ENCODE peak calls at places on chromosomes 3 and 15, in eight cellular contexts. C is cardiac muscle cell; H is NCI-H2081; M is activated CD8-positive, alpha-beta memory T cell treated with anti-CD3 and anti-CD28 coated beads for 1 hour; E is amniotic stem cell; S is mucosa of descending colon; L is stomach; Q is activated T-cell treated with anti-CD3 and anti-CD28 coated beads for 1 hour. B is an unnamed sample.

GRCh38 chr3:127616836-127617605 is 12.0 kb upstream of the PODXL2 start:
- DNase-seq in C (no peak), H (no peak), M (no peak), E (no peak), S (no peak), L (no peak), Q (no peak), B (no peak)

GRCh38 chr3:27658741-27659140 is 63.4 kb downstream of the EOMES start:
- DNase-seq in C (no peak), H (no peak), M (no peak), E (no peak), S (no peak), L (no peak), Q (no peak), B (no peak)

GRCh38 chr3:53806182-53807116 is 39.8 kb downstream of the CHDH start:
- DNase-seq in C (peak), H (no peak), M (no peak), E (peak), S (peak), L (no peak), Q (no peak), B (no peak)

GRCh38 chr3:114928989-114929620 is 218.0 kb downstream of the ZBTB20 start:
- DNase-seq in C (peak), H (no peak), M (no peak), E (no peak), S (no peak), L (no peak), Q (no peak), B (no peak)

GRCh38 chr3:81315051-81315450 is 446.4 kb downstream of the GBE1 start:
- DNase-seq in C (no peak), H (no peak), M (no peak), E (no peak), S (no peak), L (no peak), Q (no peak), B (no peak)

GRCh38 chr15:89827821-89828220 is 13.2 kb upstream of the ANPEP start:
- DNase-seq in C (no peak), H (no peak), M (no peak), E (no peak), S (no peak), L (peak), Q (no peak), B (no peak)

GRCh38 chr3:55521086-55522060 is 34.3 kb upstream of the WNT5A start:
- DNase-seq in C (no peak), H (no peak), M (no peak), E (no peak), S (no peak), L (peak), Q (no peak), B (no peak)

GRCh38 chr3:17035033-17035432 is 150.3 kb downstream of the PLCL2 start:
- DNase-seq in C (no peak), H (no peak), M (no peak), E (no peak), S (no peak), L (no peak), Q (no peak), B (no peak)

GRCh38 chr3:159669753-159670152 is 318.9 kb upstream of the IL12A start:
- DNase-seq in C (no peak), H (no peak), M (no peak), E (no peak), S (no peak), L (no peak), Q (no peak), B (peak)

GRCh38 chr3:139355502-139355901 is 11.7 kb downstream of the MRPS22 start:
- DNase-seq in C (peak), H (no peak), M (no peak), E (no peak), S (no peak), L (no peak), Q (no peak), B (peak)

GRCh38 chr3:161430307-161430706 is 59.0 kb upstream of the SPTSSB start:
- DNase-seq in C (no peak), H (no peak), M (no peak), E (no peak), S (no peak), L (no peak), Q (no peak), B (no peak)

GRCh38 chr3:179943097-179943880 is 93.4 kb downstream of the PEX5L start:
- DNase-seq in C (no peak), H (no peak), M (no peak), E (no peak), S (no peak), L (no peak), Q (no peak), B (no peak)

GRCh38 chr3:23776352-23776891 is 29.3 kb upstream of the UBE2E1 start:
- DNase-seq in C (peak), H (no peak), M (no peak), E (no peak), S (no peak), L (no peak), Q (no peak), B (no peak)

GRCh38 chr3:119741701-119742100 is 38.9 kb downstream of the CFAP91 start:
- DNase-seq in C (no peak), H (no peak), M (no peak), E (no peak), S (no peak), L (no peak), Q (no peak), B (no peak)

GRCh38 chr15:41940441-41940857 is 31.9 kb downstream of the EHD4 start:
- DNase-seq in C (peak), H (no peak), M (no peak), E (no peak), S (no peak), L (no peak), Q (no peak), B (no peak)

GRCh38 chr3:69772152-69772867 is 33.0 kb downstream of the MITF start:
- DNase-seq in C (no peak), H (no peak), M (no peak), E (no peak), S (no peak), L (no peak), Q (no peak), B (no peak)